ENCODE peak calls at places on chromosomes 16 and 17, in five cellular contexts. I is K562, L is HepG2, Z is H1, A is GM12878. B is an unnamed sample. For H3K4me1, the result is how much of the 10 kb centered on the place peaks cover.

GRCh38 chr16:25045696-25046381 is 30.7 kb upstream of the ARHGAP17 start:
- DNase-seq in I (peak), L (no peak), Z (no peak), A (no peak), B (peak)

GRCh38 chr17:73814070-73814469 is 169.8 kb upstream of the SDK2 start:
- DNase-seq in I (no peak), L (no peak), Z (no peak), A (no peak), B (no peak)

GRCh38 chr17:56879280-56879679 is 34.6 kb downstream of the TRIM25 start:
- DNase-seq in I (no peak), L (no peak), Z (no peak), A (no peak), B (no peak)

GRCh38 chr17:43951750-43952149 is 2.0 kb downstream of the PYY start:
- DNase-seq in I (no peak), L (no peak), Z (no peak), A (no peak), B (no peak)

GRCh38 chr16:27843800-27844199 is 219.7 kb downstream of the GSG1L start:
- DNase-seq in I (no peak), L (no peak), Z (no peak), A (no peak), B (no peak)

GRCh38 chr17:43314582-43314981 is 80.8 kb upstream of the RNU2-1 start:
- DNase-seq in I (no peak), L (no peak), Z (peak), A (no peak), B (no peak)

GRCh38 chr17:6110088-6110487 is 39.9 kb downstream of the WSCD1 start:
- DNase-seq in I (no peak), L (no peak), Z (no peak), A (no peak), B (no peak)

GRCh38 chr17:8585911-8586310 is 44.6 kb downstream of the MYH10 start:
- DNase-seq in I (no peak), L (no peak), Z (no peak), A (no peak), B (no peak)

GRCh38 chr17:38918916-38919315 is 6.5 kb upstream of the LASP1NB start:
- DNase-seq in I (no peak), L (no peak), Z (peak), A (no peak), B (no peak)

GRCh38 chr17:27206447-27206846 is 87.5 kb upstream of the WSB1 start:
- DNase-seq in I (peak), L (peak), Z (no peak), A (no peak), B (peak)

GRCh38 chr17:30950669-30951399 is 20.0 kb upstream of the RNF135 start:
- DNase-seq in I (no peak), L (peak), Z (no peak), A (no peak), B (peak)

GRCh38 chr17:29586676-29587469 is 2.6 kb downstream of the GIT1 start:
- DNase-seq in I (no peak), L (no peak), Z (no peak), A (no peak), B (no peak)

GRCh38 chr17:57889892-57890856 is 40.3 kb upstream of the MRPS23 start:
- DNase-seq in I (no peak), L (no peak), Z (no peak), A (no peak), B (peak)

GRCh38 chr17:69480197-69480596 is 65.7 kb downstream of the MAP2K6 start:
- DNase-seq in I (no peak), L (no peak), Z (no peak), A (no peak), B (no peak)

GRCh38 chr17:10748475-10749110 is 18.8 kb upstream of the TMEM220 start:
- DNase-seq in I (no peak), L (no peak), Z (no peak), A (no peak), B (no peak)

GRCh38 chr16:75481475-75481874 is 13.8 kb downstream of the CHST6 start:
- DNase-seq in I (peak), L (peak), Z (no peak), A (no peak), B (peak)

GRCh38 chr16:2278272-2278608 is 10.3 kb upstream of the RNPS1 start:
- DNase-seq in I (no peak), L (peak), Z (no peak), A (no peak), B (peak)

GRCh38 chr17:13256545-13256944 is 238.7 kb upstream of the ELAC2 start:
- DNase-seq in I (no peak), L (no peak), Z (no peak), A (no peak), B (peak)

GRCh38 chr17:15386083-15386482 is 44.7 kb upstream of the TEKT3 start:
- DNase-seq in I (no peak), L (no peak), Z (no peak), A (no peak), B (no peak)

GRCh38 chr17:34623856-34624766 is 44.7 kb downstream of the TMEM132E start:
- DNase-seq in I (no peak), L (peak), Z (no peak), A (no peak), B (no peak)

GRCh38 chr17:35433075-35433894 is 985 bp upstream of the SLFN12 start:
- DNase-seq in I (peak), L (peak), Z (peak), A (peak), B (peak)

GRCh38 chr16:76976756-76977155 is 214.2 kb upstream of the MON1B start:
- DNase-seq in I (no peak), L (no peak), Z (no peak), A (no peak), B (no peak)
- H3K4me1 ChIP-seq in I (under half), L (under half), Z (under half), A (under half), B (under half)

GRCh38 chr17:1108810-1109605 is 70.8 kb downstream of the ABR start:
- DNase-seq in I (no peak), L (no peak), Z (peak), A (no peak), B (peak)

GRCh38 chr17:1109606-1110523 is 69.9 kb downstream of the ABR start:
- DNase-seq in I (no peak), L (peak), Z (peak), A (no peak), B (no peak)

GRCh38 chr17:1107083-1107776 is 72.6 kb downstream of the ABR start:
- DNase-seq in I (no peak), L (no peak), Z (no peak), A (no peak), B (no peak)

GRCh38 chr17:1108560-1108809 is 71.3 kb downstream of the ABR start:
- DNase-seq in I (no peak), L (no peak), Z (no peak), A (no peak), B (no peak)

DNA sequence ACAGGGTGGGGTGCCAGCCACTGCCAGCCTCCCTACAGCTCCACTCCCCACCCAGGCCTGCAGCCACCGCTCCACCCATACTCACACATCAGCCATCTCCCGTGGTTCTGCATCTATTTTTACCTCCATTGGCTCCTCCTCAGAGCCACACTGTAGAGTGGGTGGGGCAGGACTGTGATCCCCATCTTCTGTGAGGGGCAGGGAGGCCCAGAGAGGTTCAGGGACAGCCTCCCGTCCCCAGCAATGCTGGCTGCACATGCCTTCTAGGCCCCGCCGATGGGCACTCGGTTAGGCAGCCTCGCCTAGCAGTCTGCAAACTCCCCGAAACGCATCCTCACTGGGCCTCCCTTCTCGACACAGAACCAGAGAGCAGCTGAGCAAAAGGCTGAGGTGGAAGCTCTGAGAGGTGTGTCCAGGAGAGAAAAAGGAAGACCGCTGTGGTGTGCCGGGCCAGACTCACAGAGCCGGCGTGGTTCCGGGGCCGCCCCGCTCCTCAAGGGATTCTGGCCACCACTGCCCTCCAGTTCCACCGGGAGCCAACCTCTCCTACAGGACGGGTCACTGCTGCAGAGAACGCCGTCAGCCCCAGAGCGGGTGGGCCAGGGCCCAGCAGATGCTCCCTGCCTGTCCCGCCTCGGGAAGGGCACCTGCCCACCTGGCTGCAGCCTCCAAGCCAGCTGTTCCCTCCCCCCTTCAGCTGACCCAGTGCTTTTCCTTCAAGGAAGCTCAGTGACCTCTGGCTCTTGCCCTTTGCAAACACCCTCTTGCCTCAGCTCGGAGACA is 71.8 kb downstream of the ABR start:
- DNase-seq in I (no peak), L (no peak), Z (peak), A (no peak), B (no peak)
- TF ChIP-seq HDAC2 in I (no peak), L (no peak), Z (no peak), A (no peak), B (no peak)

GRCh38 chr16:85010446-85010930 is 847 bp downstream of the ZDHHC7 start:
- DNase-seq in I (peak), L (no peak), Z (no peak), A (no peak), B (no peak)
- H3K4me1 ChIP-seq in I (under half), L (half or more), Z (under half), A (under half), B (under half)

GRCh38 chr17:70901870-70902269 is 732.5 kb downstream of the KCNJ2 start:
- DNase-seq in I (no peak), L (no peak), Z (no peak), A (no peak), B (no peak)

GRCh38 chr17:70906808-70907207 is 737.5 kb downstream of the KCNJ2 start:
- DNase-seq in I (no peak), L (no peak), Z (no peak), A (no peak), B (no peak)

GRCh38 chr17:70905796-70906195 is 736.5 kb downstream of the KCNJ2 start:
- DNase-seq in I (no peak), L (no peak), Z (no peak), A (no peak), B (no peak)
- TF ChIP-seq HDAC2 in I (no peak), L (no peak), Z (no peak), A (no peak), B (no peak)

DNA sequence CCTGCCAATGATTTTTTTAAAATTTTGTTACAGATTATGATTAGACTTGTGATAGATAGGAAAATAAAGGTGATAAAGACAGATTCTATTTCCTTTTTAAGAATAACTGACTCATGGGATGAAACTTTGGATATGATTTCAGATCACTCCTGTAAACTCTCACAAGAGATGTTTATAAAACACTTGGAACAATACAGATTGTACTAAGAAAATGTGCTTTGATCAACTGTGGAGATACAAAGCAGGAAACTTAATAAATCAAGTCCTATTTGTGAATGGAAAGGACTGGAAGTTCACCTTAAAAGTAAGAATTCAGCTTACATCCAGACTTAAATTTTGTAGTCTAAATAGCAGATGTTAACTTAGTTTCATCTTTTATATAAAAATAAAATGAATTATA is 21.5 kb downstream of the MRTFB start:
- DNase-seq in I (no peak), L (no peak), Z (no peak), A (no peak), B (no peak)
- H3K4me1 ChIP-seq in I (under half), L (under half), Z (under half), A (under half), B (under half)

DNA sequence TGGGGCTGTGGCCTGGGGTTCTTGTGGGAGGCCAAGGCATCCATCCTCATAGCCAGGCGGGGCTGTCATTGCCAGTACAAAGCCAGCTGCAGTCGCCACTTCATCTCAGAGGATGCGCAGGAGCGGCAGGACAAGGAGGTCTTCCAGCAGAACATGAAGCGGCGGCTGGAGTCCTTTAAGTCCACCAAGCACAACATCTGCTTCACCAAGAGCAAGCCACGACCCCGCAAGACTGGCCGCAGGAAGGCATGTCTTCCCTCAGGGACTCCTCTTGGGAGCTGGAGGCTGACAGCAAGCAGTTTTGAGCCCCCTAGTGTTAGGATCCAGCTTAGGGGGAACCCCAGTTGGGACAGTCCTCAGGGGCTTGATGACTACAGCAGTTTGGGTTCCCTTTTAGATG is 15.1 kb upstream of the PLEKHG4 start:
- DNase-seq in I (peak), L (no peak), Z (peak), A (no peak), B (no peak)
- TF ChIP-seq HDAC2 in I (no peak), L (no peak), Z (no peak), A (no peak), B (no peak)

DNA sequence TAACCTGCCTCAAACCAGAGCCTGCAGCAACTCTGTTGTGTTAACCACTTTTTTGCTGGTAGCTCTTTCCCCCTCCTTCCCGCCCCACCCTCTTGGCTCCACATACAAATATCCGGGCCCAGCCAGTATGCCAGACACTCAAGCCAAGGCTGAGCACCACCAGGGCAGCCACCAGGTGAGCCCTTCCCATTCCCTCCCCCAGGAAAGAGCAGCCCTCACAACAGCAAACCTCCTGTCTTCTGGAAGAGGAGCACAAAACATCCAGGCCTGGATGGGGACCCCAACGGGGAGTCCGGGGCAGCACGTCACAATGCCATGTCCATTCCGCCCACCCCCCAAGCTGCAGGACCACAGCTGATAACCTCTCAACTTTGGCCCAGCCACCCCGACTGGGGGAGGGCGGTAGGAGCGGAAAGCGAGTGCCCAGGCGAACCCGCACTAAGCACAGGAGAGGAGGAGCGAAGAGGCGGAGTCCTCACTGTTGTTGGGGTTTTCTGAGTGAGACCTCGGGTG is 757 bp downstream of the ORMDL3 start:
- DNase-seq in I (peak), L (peak), Z (no peak), A (no peak), B (peak)
- H3K4me1 ChIP-seq in I (under half), L (half or more), Z (under half), A (under half), B (under half)

DNA sequence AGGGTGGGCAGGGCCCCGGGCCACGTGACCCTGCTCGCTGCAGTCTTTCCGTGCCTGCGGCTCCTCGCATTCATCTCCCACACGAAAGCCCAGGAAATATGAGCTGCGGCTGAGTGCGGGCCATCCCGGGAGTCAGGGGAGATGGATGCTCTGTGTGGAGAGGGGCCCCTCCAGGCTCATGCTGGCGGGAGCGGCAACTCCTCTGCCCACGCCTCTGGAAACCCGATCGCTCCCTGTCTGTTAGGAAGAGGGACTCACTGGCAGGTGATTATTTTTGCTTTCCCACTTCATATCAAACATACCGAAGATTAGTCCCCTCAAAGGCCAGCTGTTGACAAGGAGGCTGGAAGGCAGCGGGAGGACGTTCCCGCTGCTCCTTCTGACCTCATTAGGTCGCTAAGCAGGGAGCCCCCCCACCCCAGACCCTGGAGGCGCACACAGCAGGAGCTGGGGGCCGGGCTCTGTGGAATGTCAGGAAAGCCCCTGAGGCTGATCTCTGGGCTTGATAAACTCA is 228.5 kb downstream of the FOXL1 start:
- DNase-seq in I (no peak), L (no peak), Z (peak), A (no peak), B (no peak)
- TF ChIP-seq HDAC2 in I (no peak), L (no peak), Z (no peak), A (no peak), B (no peak)

GRCh38 chr16:78745491-78746019 is 646.1 kb downstream of the WWOX start:
- DNase-seq in I (no peak), L (no peak), Z (no peak), A (no peak), B (no peak)
- H3K4me1 ChIP-seq in I (under half), L (under half), Z (under half), A (under half), B (under half)